ENCODE peak calls at places on chromosome 14, in seven cellular contexts. S is progenitor cell of endocrine pancreas, B is heart right ventricle, N is H9, D is mucosa of descending colon, H is HCT116, L is kidney epithelial cell. O is an unnamed sample.

GRCh38 chr14:30527196-30527595 is 31.8 kb upstream of the G2E3 start:
- DNase-seq in N (no peak), S (no peak), D (no peak), B (no peak), H (no peak), L (no peak), O (no peak)

GRCh38 chr14:49506650-49507049 is 79.5 kb downstream of the RPS29 start:
- DNase-seq in B (no peak), H (no peak), D (no peak), L (no peak), N (no peak), S (no peak), O (no peak)

GRCh38 chr14:93927746-93928145 is 602 bp downstream of the FAM181A start:
- DNase-seq in D (no peak), H (no peak), N (no peak), S (no peak), L (no peak), B (no peak), O (no peak)

GRCh38 chr14:69612014-69612758 is 790 bp downstream of the SUSD6 start:
- DNase-seq in H (no peak), N (no peak), L (no peak), S (no peak), D (peak), B (peak), O (no peak)

GRCh38 chr14:100674897-100675618 is 51.6 kb upstream of the DLK1 start:
- DNase-seq in B (no peak), N (no peak), S (no peak), L (no peak), H (no peak), D (no peak), O (no peak)

GRCh38 chr14:61700104-61700886 is 5.0 kb downstream of the HIF1A start:
- DNase-seq in H (no peak), D (no peak), B (no peak), N (no peak), S (no peak), L (no peak), O (no peak)

GRCh38 chr14:31125231-31125630 is 82.4 kb downstream of the HECTD1 start:
- DNase-seq in N (no peak), B (no peak), L (no peak), S (no peak), D (no peak), H (no peak), O (no peak)

GRCh38 chr14:48805315-48805714 is 780.9 kb downstream of the RPS29 start:
- DNase-seq in H (no peak), L (no peak), N (peak), S (no peak), D (no peak), B (no peak), O (no peak)

GRCh38 chr14:77746064-77746463 is 14.9 kb downstream of the SNW1 start:
- DNase-seq in S (no peak), N (no peak), L (no peak), H (no peak), D (no peak), B (no peak), O (no peak)

GRCh38 chr14:52694761-52695480 is 437 bp downstream of the ERO1A start:
- DNase-seq in L (peak), B (peak), H (no peak), S (peak), N (no peak), D (peak), O (peak)

GRCh38 chr14:92455231-92455630 is 58.4 kb upstream of the RIN3 start:
- DNase-seq in N (no peak), L (no peak), H (no peak), S (no peak), B (no peak), D (no peak), O (no peak)

GRCh38 chr14:100711493-100711892 is 15.2 kb upstream of the DLK1 start:
- DNase-seq in H (no peak), D (no peak), S (no peak), N (no peak), L (no peak), B (peak), O (no peak)

GRCh38 chr14:53180272-53181221 is 27.4 kb upstream of the DDHD1 start:
- DNase-seq in S (no peak), N (peak), D (no peak), L (no peak), H (peak), B (no peak), O (peak)

GRCh38 chr14:64709126-64709525 is 4.9 kb downstream of the PLEKHG3 start:
- DNase-seq in H (no peak), B (no peak), D (no peak), L (no peak), S (no peak), N (no peak), O (no peak)

GRCh38 chr14:56131004-56131864 is 13.0 kb downstream of the PELI2 start:
- DNase-seq in D (no peak), B (no peak), S (no peak), L (no peak), H (no peak), N (no peak), O (no peak)

GRCh38 chr14:34254596-34254995 is 207.4 kb downstream of the SPTSSA start:
- DNase-seq in N (no peak), S (no peak), H (no peak), L (no peak), B (no peak), D (peak), O (no peak)

GRCh38 chr14:100882991-100883788 is 20.3 kb downstream of the RTL1 start:
- DNase-seq in N (no peak), L (no peak), D (no peak), S (no peak), B (no peak), H (no peak), O (no peak)

GRCh38 chr14:43471595-43471994 is 1035.5 kb downstream of the FSCB start:
- DNase-seq in S (no peak), L (no peak), B (no peak), D (no peak), N (no peak), H (no peak), O (no peak)

DNA sequence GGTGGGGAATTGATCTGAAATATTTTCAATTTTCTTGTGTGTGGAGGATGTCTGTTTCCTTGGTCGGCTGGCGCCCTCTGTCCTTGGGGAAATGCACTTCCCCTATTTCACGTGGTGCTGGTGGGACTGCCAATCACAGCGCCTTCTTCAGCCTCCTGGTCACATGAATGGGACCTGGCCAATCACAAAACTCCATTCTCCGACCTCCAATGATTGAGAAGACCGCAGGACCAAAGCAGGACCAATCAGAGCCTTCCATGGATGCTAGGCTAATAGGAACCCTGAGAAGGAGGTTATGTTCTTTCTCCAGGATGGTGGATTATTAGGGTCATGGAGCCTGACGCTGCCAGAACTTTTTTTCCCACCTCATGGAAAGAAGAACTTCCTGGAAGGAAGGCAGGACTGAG is 188.7 kb downstream of the TTC8 start:
- DNase-seq in L (no peak), D (peak), N (peak), S (no peak), B (no peak), H (peak), O (no peak)
- TF ChIP-seq CTCF in L (peak), D (peak), N (peak), S (peak), B (no peak), H (peak), O (no peak)

GRCh38 chr14:83053022-83053710 is 1519.5 kb upstream of the SEL1L start:
- DNase-seq in B (no peak), N (no peak), L (no peak), S (no peak), H (no peak), D (no peak), O (no peak)
- TF ChIP-seq CTCF in B (no peak), N (no peak), L (no peak), S (no peak), H (no peak), D (no peak), O (no peak)

GRCh38 chr14:73277376-73277775 is 40.1 kb downstream of the PAPLN start:
- DNase-seq in N (no peak), H (no peak), L (no peak), B (no peak), S (no peak), D (no peak), O (no peak)

GRCh38 chr14:73285979-73286378 is 48.7 kb downstream of the PAPLN start:
- DNase-seq in L (no peak), B (no peak), D (no peak), N (no peak), H (no peak), S (no peak), O (no peak)

GRCh38 chr14:73276836-73277235 is 39.5 kb downstream of the PAPLN start:
- DNase-seq in B (no peak), N (no peak), H (no peak), D (peak), S (no peak), L (no peak), O (no peak)

GRCh38 chr14:73283592-73284379 is 46.5 kb downstream of the PAPLN start:
- DNase-seq in H (no peak), D (no peak), B (no peak), L (no peak), S (no peak), N (peak), O (peak)

DNA sequence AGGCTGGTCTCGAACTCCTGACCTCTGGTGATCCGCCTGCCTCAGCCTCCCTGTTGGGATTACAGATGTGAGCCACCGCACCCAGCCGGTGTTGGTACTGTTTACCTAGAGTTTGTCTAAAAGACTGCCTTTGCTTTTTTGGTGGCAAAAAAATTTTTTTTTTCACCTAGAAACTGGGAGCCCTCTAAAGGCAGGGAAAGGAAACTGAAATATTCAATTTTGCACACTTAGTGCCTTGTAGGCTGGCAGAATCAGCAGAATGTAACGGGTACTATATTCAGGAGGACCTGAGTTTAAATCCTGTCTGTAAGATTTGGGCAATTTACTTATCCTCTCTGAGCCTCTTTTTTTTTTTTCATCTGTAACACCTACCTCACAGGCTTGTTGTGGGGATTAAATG is 43.6 kb downstream of the PAPLN start:
- DNase-seq in H (no peak), D (no peak), L (no peak), N (no peak), B (no peak), S (no peak), O (no peak)
- TF ChIP-seq CTCF in H (no peak), D (no peak), L (no peak), N (no peak), B (no peak), S (no peak), O (no peak)

GRCh38 chr14:74491952-74492351 is 1.2 kb downstream of the NPC2 start:
- DNase-seq in S (no peak), B (no peak), H (no peak), D (no peak), N (no peak), L (no peak), O (no peak)
- TF ChIP-seq CTCF in S (peak), B (peak), H (peak), D (no peak), N (peak), L (no peak), O (peak)

GRCh38 chr14:39272918-39273317 is 39.2 kb downstream of the MIA2 start:
- DNase-seq in N (no peak), B (no peak), S (no peak), D (no peak), L (no peak), H (no peak), O (no peak)
- TF ChIP-seq CTCF in N (no peak), B (no peak), S (no peak), D (no peak), L (no peak), H (no peak), O (no peak)

DNA sequence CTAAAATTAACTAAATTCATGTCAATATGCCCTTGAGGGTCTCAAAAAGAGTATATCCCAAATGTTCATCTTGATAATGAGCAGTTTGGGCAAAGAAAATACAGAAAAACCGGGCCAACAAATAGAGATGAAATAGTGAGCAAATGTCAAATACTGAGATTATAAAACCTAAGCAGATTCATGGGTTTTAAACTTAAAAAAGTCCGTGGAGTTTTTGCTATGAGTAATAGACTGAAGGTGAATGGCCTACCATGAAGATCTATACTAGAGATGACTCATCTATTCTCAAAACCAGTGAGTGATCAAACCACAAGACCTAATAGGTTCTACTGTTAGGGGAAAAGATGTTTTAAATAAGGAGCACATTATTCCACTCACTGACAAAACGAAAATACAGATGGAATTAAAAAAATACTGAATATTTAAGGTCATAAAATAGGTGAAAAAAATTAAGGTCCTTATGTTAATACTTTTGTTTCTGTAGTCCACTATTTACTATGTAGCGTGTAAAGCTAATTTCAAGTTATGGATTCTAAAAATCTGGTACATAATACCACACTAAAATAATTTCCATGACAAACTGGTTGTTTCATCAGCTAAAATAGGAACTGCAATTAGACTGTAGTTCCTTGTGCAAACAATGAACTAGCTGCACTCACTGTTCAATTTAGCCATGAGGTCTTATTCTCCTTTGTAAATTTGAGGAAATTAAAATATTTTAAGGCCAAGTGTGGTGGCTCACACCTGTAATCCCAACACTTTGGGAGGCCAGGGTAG is 5.0 kb downstream of the HNRNPC start:
- DNase-seq in B (no peak), H (no peak), L (peak), N (no peak), D (no peak), S (no peak), O (no peak)
- TF ChIP-seq CTCF in B (no peak), H (no peak), L (no peak), N (no peak), D (no peak), S (no peak), O (no peak)

GRCh38 chr14:99602054-99602787 is 1.8 kb downstream of the CCDC85C start:
- DNase-seq in L (no peak), H (no peak), B (no peak), S (no peak), N (no peak), D (peak), O (peak)
- TF ChIP-seq CTCF in L (no peak), H (no peak), B (no peak), S (no peak), N (no peak), D (no peak), O (no peak)

GRCh38 chr14:91374897-91375747 is 42.5 kb downstream of the CCDC88C start:
- DNase-seq in H (no peak), N (no peak), B (no peak), L (no peak), S (no peak), D (no peak), O (no peak)

GRCh38 chr14:91374287-91374880 is 43.2 kb downstream of the CCDC88C start:
- DNase-seq in N (no peak), L (no peak), B (no peak), D (no peak), H (no peak), S (no peak), O (no peak)

GRCh38 chr14:91376547-91377477 is 40.8 kb downstream of the CCDC88C start:
- DNase-seq in L (no peak), D (no peak), N (no peak), B (no peak), H (no peak), S (no peak), O (no peak)

GRCh38 chr14:91377700-91378652 is 39.6 kb downstream of the CCDC88C start:
- DNase-seq in H (no peak), N (no peak), B (no peak), D (no peak), L (no peak), S (no peak), O (no peak)

DNA sequence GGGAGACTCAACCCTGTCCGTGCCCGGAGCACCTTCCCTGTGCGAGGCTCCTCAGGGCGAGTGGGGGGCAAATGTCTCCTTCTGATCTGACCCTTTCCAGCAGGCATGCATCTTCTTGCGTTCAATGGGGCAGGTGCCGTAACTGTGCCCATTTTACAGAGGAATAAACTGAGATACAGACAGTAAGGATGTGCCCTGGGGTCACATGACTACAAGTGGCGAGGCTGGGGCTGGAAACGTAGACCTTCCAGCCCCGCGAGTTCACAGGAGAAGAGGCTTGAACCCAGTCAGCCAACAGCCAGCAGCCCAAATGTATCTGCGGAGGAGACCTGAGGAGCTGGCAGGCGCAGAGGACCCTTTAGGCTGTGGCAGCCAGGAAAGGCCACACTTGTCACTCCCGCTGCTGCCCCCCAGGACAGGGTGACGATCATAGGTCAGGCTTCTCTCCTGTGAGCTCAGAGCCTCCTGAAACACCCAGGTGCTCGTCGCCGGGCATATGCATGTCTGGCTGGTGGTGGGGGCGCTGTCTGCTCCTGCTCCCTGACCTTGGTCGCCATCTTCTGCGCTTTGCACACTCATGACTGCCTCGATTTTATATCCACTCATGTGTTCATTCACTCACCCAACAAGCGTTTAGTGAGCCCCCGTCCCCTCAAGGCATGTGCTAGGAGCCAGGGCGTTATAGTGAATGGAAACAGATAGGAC is 41.7 kb downstream of the CCDC88C start:
- DNase-seq in S (no peak), N (no peak), L (no peak), B (no peak), D (no peak), H (no peak), O (no peak)
- TF ChIP-seq CTCF in S (no peak), N (no peak), L (no peak), B (no peak), D (no peak), H (no peak), O (no peak)